ENCODE peak calls at places on chromosomes 2 and 18, in ten cellular contexts. G, S, C, W, Q, F, O, A, H and Z are unnamed samples.

GRCh38 chr2:104864751-104865470 is 11.0 kb downstream of the POU3F3 start:
- DNase-seq in S (no peak), H (no peak), O (no peak), Q (no peak), F (no peak), W (no peak), G (no peak), A (no peak), C (no peak), Z (no peak)

GRCh38 chr2:64525323-64525625 is 1.1 kb downstream of the AFTPH start:
- DNase-seq in F (no peak), A (no peak), G (no peak), H (no peak), C (no peak), O (peak; percentile 16), W (no peak), S (no peak), Q (no peak), Z (no peak)

GRCh38 chr2:238305092-238305862 is 15.0 kb upstream of the TRAF3IP1 start:
- DNase-seq in W (no peak), S (peak; percentile 61), C (no peak), G (no peak), H (no peak), A (no peak), O (no peak), F (peak; percentile 27), Q (no peak), Z (no peak)

GRCh38 chr2:177078416-177078815 is 134.2 kb upstream of the HNRNPA3 start:
- DNase-seq in H (no peak), W (no peak), C (no peak), Q (peak; percentile 37), F (no peak), A (no peak), O (peak; percentile 3), G (peak; percentile 30), S (peak; percentile 11), Z (peak; percentile 88)

GRCh38 chr2:236343400-236344161 is 79.4 kb upstream of the ASB18 start:
- DNase-seq in O (peak; percentile 75), S (peak; percentile 79), W (no peak), A (peak; percentile 50), G (peak; percentile 63), H (peak; percentile 55), C (peak; percentile 9), F (no peak), Q (peak; percentile 71), Z (peak; percentile 85)

GRCh38 chr2:182038579-182038978 is 52.9 kb downstream of the PPP1R1C start:
- DNase-seq in C (no peak), F (no peak), Q (no peak), S (peak; percentile 41), H (no peak), O (peak; percentile 80), A (no peak), W (no peak), G (no peak), Z (no peak)

GRCh38 chr2:176038694-176039093 is 36.6 kb upstream of the LNPK start:
- DNase-seq in W (no peak), G (no peak), O (no peak), A (no peak), H (no peak), Q (no peak), S (peak; percentile 11), F (no peak), C (no peak), Z (no peak)

GRCh38 chr2:50611261-50612020 is 420.5 kb downstream of the NRXN1 start:
- DNase-seq in G (no peak), Q (no peak), H (no peak), F (no peak), W (no peak), C (no peak), S (no peak), O (no peak), A (no peak), Z (no peak)

GRCh38 chr2:236663671-236664101 is 94.1 kb downstream of the ACKR3 start:
- DNase-seq in A (no peak), O (peak; percentile 41), Q (no peak), W (no peak), S (no peak), G (no peak), H (no peak), C (no peak), F (no peak), Z (peak; percentile 89)

GRCh38 chr2:219124379-219125110 is 36.1 kb downstream of the NHEJ1 start:
- DNase-seq in C (no peak), Q (no peak), O (peak; percentile 64), H (peak; percentile 31), S (no peak), F (no peak), G (no peak), A (no peak), W (no peak), Z (no peak)

GRCh38 chr2:219125886-219126270 is 34.7 kb downstream of the NHEJ1 start:
- DNase-seq in G (no peak), Q (no peak), C (no peak), W (no peak), O (no peak), A (no peak), H (no peak), F (no peak), S (no peak), Z (no peak)

GRCh38 chr2:219123356-219124143 is 37.1 kb downstream of the NHEJ1 start:
- DNase-seq in Q (no peak), A (no peak), O (no peak), W (no peak), C (no peak), S (no peak), H (no peak), F (no peak), G (no peak), Z (no peak)

GRCh38 chr2:219126555-219126954 is 34.1 kb downstream of the NHEJ1 start:
- DNase-seq in S (peak; percentile 37), F (no peak), A (no peak), W (no peak), Q (peak; percentile 64), H (no peak), G (no peak), O (no peak), C (no peak), Z (no peak)

DNA sequence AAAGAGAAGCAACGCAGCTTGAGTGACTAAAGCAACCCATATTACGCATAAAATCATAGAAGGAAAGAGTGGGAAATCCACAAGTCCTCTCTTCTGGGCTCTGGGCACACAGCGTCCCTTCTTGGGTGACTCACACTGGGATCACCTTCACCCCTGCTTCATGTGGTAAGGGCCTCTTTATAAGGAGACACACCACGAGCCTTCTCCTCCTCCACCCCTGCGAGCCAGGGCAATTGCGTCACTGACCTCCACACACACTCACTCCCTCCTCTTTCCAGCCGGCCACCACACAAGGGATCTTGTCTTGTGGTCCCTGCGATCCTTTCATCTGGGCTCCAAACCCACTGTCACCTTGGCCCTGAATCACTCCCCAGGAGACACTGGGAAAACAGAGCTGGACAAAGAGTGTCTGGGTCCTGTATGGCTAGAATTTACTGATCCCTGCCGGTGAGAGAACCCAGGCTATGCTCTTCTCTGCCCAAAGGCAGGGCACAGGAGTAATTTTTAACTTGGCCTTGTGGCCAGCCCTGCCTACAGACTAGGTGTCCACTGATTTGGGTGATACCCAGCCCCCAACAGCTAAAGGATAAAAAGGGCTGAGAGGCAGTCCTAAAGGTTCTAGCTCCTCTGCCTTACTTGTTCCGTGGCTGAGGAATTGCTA is 35.3 kb downstream of the NHEJ1 start:
- DNase-seq in G (no peak), S (peak; percentile 57), A (no peak), Q (peak; percentile 29), F (no peak), O (peak; percentile 88), H (peak; percentile 70), W (no peak), C (no peak), Z (no peak)
- TF ChIP-seq POLR2A in G (no peak), S (no peak), A (no peak), Q (no peak), F (no peak), O (no peak), H (no peak), W (no peak), C (no peak), Z (no peak)

GRCh38 chr18:42860011-42860410 is 255.5 kb downstream of the RIT2 start:
- DNase-seq in S (no peak), F (no peak), A (no peak), O (no peak), C (no peak), Q (no peak), G (no peak), W (no peak), H (no peak), Z (no peak)

DNA sequence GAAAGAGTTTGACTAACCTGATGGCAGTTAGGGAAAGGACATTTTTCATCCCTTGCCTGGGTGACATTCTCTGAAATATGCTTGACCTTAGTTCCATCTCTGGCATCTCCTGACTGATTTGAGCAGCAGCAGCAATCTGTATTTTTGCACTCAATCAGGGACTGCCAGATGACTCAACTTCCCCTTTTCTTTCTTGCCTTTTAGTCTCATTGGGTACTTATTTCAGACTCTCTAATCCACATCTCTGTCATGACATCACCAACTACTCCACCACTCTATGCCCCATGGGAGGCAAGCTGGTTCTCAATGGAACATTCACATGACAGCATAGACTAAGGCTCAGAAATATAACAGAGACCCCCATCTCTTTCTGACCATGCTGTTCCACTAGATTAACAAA is 254.2 kb downstream of the RIT2 start:
- DNase-seq in C (no peak), F (no peak), G (no peak), S (no peak), O (no peak), A (no peak), H (no peak), W (no peak), Q (no peak), Z (no peak)
- TF ChIP-seq CTCF in C (no peak), F (no peak), G (no peak), S (no peak), O (no peak), A (no peak), H (no peak), W (no peak), Q (no peak), Z (no peak)

GRCh38 chr18:50507120-50507590 is 52.7 kb upstream of the MAPK4 start:
- DNase-seq in G (peak; percentile 52), Q (peak; percentile 48), W (no peak), H (peak; percentile 20), A (peak; percentile 29), F (no peak), S (peak; percentile 12), O (no peak), C (no peak), Z (no peak)
- TF ChIP-seq POLR2A in G (no peak), Q (no peak), W (no peak), H (no peak), A (no peak), F (no peak), S (no peak), O (no peak), C (no peak), Z (no peak)

DNA sequence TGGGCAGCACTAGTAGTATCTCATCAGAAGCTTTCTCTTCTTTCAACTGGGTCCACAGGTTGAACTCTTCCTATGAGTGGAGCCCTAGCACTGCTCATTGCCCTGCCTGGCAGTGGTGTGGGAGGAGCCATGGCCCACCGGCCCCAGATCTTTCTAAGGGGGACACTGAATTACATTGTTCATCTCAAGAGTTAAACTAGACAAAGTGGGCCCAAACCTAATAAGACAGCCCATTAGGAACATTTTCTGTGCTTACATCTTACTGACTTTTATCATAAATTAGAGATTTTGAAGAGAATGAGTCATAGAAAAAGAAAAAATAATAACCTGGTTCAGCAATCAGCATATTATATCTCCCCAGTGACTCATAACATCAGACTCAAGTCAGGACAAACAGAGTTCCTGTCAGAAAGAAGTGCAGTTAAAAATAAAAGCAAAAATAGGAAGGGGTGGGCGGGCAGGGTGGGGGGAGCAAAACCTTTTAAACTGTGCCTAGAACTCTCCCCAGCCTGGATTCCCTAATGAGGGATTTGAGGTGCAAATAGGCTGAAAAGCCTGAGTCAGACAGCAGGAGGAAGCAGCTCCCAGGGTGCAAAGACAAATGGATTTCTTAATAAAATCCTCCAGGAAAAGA is 161.6 kb upstream of the TRIB2 start:
- DNase-seq in F (no peak), G (no peak), S (no peak), H (peak; percentile 26), W (no peak), O (peak; percentile 80), Q (no peak), C (no peak), A (no peak), Z (no peak)
- TF ChIP-seq CTCF in F (no peak), G (no peak), S (no peak), H (peak; percentile 17), W (no peak), O (no peak), Q (no peak), C (no peak), A (no peak), Z (no peak)